ENCODE peak calls at places on chromosomes 11 and 22, in four cellular contexts. F is GM23248, P is A673, N is fibroblast of lung. T is an unnamed sample.
A peak's percentile ranks its signal among the peaks of the same experiment; 100 is the strongest.

GRCh38 chr22:45648320-45649070 is 23.1 kb upstream of the ATXN10 start:
- DNase-seq in N (no peak), P (no peak), F (no peak), T (no peak)

GRCh38 chr11:76234704-76235232 is 28.5 kb upstream of the WNT11 start:
- DNase-seq in F (peak; percentile 82), P (no peak), N (no peak), T (no peak)

GRCh38 chr11:44313701-44314489 is 4.0 kb upstream of the ALX4 start:
- DNase-seq in F (peak; percentile 35), N (no peak), P (peak; percentile 34), T (no peak)

GRCh38 chr11:103637250-103637649 is 399.2 kb upstream of the DDI1 start:
- DNase-seq in N (peak; percentile 75), P (no peak), F (peak; percentile 72), T (peak; percentile 69)

GRCh38 chr22:37749831-37750595 is 53.2 kb downstream of the TRIOBP start:
- DNase-seq in F (peak; percentile 86), P (no peak), N (peak; percentile 75), T (peak; percentile 61)

GRCh38 chr11:73294604-73295003 is 13.5 kb upstream of the ARHGEF17 start:
- DNase-seq in N (no peak), F (no peak), P (no peak), T (no peak)

GRCh38 chr11:94732617-94733292 is 35.4 kb upstream of the AMOTL1 start:
- DNase-seq in N (peak; percentile 79), F (peak; percentile 42), P (no peak), T (peak; percentile 75)

GRCh38 chr11:47714554-47715081 is 551 bp downstream of the AGBL2 start:
- DNase-seq in N (peak; percentile 10), F (peak; percentile 53), P (peak; percentile 52), T (no peak)

GRCh38 chr11:69563306-69563705 is 77.7 kb upstream of the CCND1 start:
- DNase-seq in P (no peak), N (no peak), F (no peak), T (no peak)

GRCh38 chr11:61959678-61960077 is 7.8 kb downstream of the FTH1 start:
- DNase-seq in P (no peak), F (no peak), N (no peak), T (no peak)

GRCh38 chr22:26321469-26321913 is 107.6 kb upstream of the ASPHD2 start:
- DNase-seq in F (peak; percentile 95), P (no peak), N (peak; percentile 87), T (peak; percentile 85)

GRCh38 chr11:114322934-114323333 is 26.7 kb downstream of the NNMT start:
- DNase-seq in P (no peak), F (peak; percentile 1), N (no peak), T (no peak)

GRCh38 chr11:2533642-2534115 is 88.9 kb downstream of the KCNQ1 start:
- DNase-seq in N (peak; percentile 93), P (peak; percentile 9), F (peak; percentile 92), T (peak; percentile 90)

GRCh38 chr11:117851091-117851490 is 25.4 kb downstream of the FXYD6 start:
- DNase-seq in P (peak; percentile 79), F (no peak), N (peak; percentile 18), T (no peak)

GRCh38 chr11:71946144-71946571 is 17.3 kb downstream of the RNF121 start:
- DNase-seq in P (no peak), N (peak; percentile 89), F (peak; percentile 73), T (peak; percentile 82)

GRCh38 chr11:102256251-102256650 is 61.0 kb upstream of the BIRC3 start:
- DNase-seq in P (no peak), N (peak; percentile 90), F (peak; percentile 80), T (peak; percentile 87)

GRCh38 chr11:12744831-12745502 is 70.7 kb downstream of the TEAD1 start:
- DNase-seq in F (no peak), N (no peak), P (no peak), T (no peak)

GRCh38 chr11:113197456-113197855 is 116.9 kb upstream of the TTC12 start:
- DNase-seq in F (no peak), P (no peak), N (no peak), T (no peak)

GRCh38 chr11:72600557-72600956 is 73.7 kb downstream of the PDE2A start:
- DNase-seq in F (no peak), P (no peak), N (no peak), T (no peak)

GRCh38 chr22:49371325-49372110 is 456.2 kb downstream of the BRD1 start:
- DNase-seq in F (no peak), N (no peak), P (no peak), T (no peak)

GRCh38 chr11:40293655-40294342 is 1165.7 kb downstream of the LRRC4C start:
- DNase-seq in F (peak; percentile 60), P (peak; percentile 99), N (peak; percentile 94), T (peak; percentile 93)

GRCh38 chr11:46808804-46809431 is 37.2 kb downstream of the CKAP5 start:
- DNase-seq in N (peak; percentile 8), P (peak; percentile 87), F (peak; percentile 43), T (no peak)

GRCh38 chr22:44351685-44352377 is 39.1 kb upstream of the SHISAL1 start:
- DNase-seq in F (peak; percentile 97), N (peak; percentile 94), P (peak; percentile 69), T (peak; percentile 93)

GRCh38 chr11:1479678-1480118 is 6.9 kb downstream of the MOB2 start:
- DNase-seq in N (no peak), P (no peak), F (no peak), T (no peak)

GRCh38 chr11:91170711-91171110 is 947.9 kb upstream of the CHORDC1 start:
- DNase-seq in P (no peak), F (no peak), N (no peak), T (no peak)

GRCh38 chr11:64444838-64445441 is 86.0 kb downstream of the RPS6KA4 start:
- DNase-seq in P (peak; percentile 68), N (peak; percentile 11), F (peak; percentile 38), T (peak; percentile 4)

GRCh38 chr11:96014234-96014633 is 90.3 kb upstream of the MTMR2 start:
- DNase-seq in N (peak; percentile 74), P (peak; percentile 57), F (peak; percentile 82), T (peak; percentile 68)

GRCh38 chr22:36252754-36253522 is at the start of gene APOL1:
- DNase-seq in N (no peak), F (peak; percentile 77), P (no peak), T (no peak)

GRCh38 chr11:47004595-47005033 is 68.1 kb downstream of the CSTPP1 start:
- DNase-seq in F (peak; percentile 98), P (peak; percentile 98), N (peak; percentile 98), T (peak; percentile 97)

GRCh38 chr11:2929880-2930704 is 872 bp upstream of the PHLDA2 start:
- DNase-seq in F (peak; percentile 71), P (peak; percentile 78), N (peak; percentile 53), T (no peak)

GRCh38 chr22:17884951-17885350 is 110.7 kb upstream of the BID start:
- DNase-seq in P (no peak), F (no peak), N (peak; percentile 17), T (no peak)

GRCh38 chr22:33563568-33563967 is 356.7 kb downstream of the LARGE1 start:
- DNase-seq in N (no peak), P (no peak), F (no peak), T (no peak)

GRCh38 chr11:45603930-45604682 is 61.3 kb downstream of the CHST1 start:
- DNase-seq in F (no peak), P (no peak), N (no peak), T (no peak)

GRCh38 chr11:1112351-1113191 is 37.9 kb downstream of the MUC2 start:
- DNase-seq in F (no peak), P (no peak), N (no peak), T (no peak)

GRCh38 chr11:58905141-58905715 is 34.1 kb upstream of the GLYATL1 start:
- DNase-seq in P (peak; percentile 49), N (peak; percentile 73), F (peak; percentile 82), T (peak; percentile 55)

GRCh38 chr11:95641506-95641905 is 148.1 kb downstream of the FAM76B start:
- DNase-seq in N (no peak), P (no peak), F (no peak), T (no peak)

GRCh38 chr11:111299111-111300026 is 1.0 kb downstream of the POU2AF3 start:
- DNase-seq in N (peak; percentile 46), P (peak; percentile 59), F (peak; percentile 71), T (peak; percentile 27)
- TF ChIP-seq EZH2 in N (peak; percentile 51), P (no peak), F (no peak), T (peak; percentile 58)

GRCh38 chr11:129720994-129721393 is 94.7 kb upstream of the TMEM45B start:
- DNase-seq in P (no peak), F (no peak), N (no peak), T (no peak)
- H3K4me1 ChIP-seq in P (no peaks in the 10 kb centered on the region), F (no peaks in the 10 kb centered on the region), N (no peaks in the 10 kb centered on the region), T (no peaks in the 10 kb centered on the region)

GRCh38 chr11:31823372-31824371 is 12.6 kb upstream of the PAX6 start:
- DNase-seq in P (no peak), F (no peak), N (no peak), T (no peak)

GRCh38 chr11:31824791-31825452 is 13.8 kb upstream of the PAX6 start:
- DNase-seq in N (no peak), F (no peak), P (no peak), T (peak; percentile 2)

GRCh38 chr11:31826530-31827438 is 15.7 kb upstream of the PAX6 start:
- DNase-seq in F (no peak), P (no peak), N (peak; percentile 13), T (no peak)

GRCh38 chr11:31827458-31828206 is 16.5 kb upstream of the PAX6 start:
- DNase-seq in F (no peak), N (peak; percentile 32), P (no peak), T (peak; percentile 14)

DNA sequence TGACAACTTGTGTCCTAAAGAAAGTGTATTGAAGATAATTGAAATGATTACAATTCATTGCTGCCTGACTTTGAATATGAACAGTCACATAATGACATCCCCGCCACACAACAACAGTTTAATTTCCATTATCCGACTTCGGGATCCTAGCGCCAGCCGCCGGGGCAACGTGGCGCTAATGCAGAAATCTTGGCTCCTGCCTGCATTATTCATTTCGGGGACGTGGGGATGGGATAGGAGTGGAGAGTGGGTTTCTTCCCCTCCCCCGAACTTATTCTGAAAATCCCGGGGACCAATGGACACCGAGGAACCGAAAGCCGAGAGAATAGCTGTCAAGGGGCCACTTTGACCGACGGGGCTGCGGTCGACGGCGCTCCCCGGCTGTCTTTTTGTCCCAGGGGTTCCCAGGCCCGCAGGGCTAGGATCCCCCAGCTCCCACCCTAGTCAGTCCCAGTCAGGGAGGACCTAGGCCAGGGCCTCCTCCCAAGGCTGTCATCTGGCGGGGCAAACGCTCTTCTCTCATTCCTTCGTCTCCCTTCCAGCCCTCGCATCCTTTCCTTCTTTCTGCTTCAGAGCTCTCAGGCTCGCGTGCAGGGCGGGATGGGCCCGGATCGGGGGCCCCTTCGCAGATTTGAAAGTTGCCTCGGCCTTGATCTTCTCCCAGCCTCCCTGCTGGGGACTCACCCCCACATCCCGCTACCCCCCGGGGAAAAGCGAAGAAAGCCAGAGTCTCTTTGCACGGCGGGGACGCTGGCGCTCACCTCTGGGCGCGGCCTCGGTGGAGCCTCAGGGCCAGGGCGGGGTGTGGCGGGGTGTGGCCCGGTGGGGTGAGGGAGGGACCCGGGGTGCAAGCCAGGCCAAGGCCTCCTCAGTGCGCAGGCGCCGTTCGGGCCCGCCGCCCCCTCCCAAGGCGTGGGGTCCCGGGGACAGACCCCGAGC is 14.6 kb upstream of the PAX6 start:
- DNase-seq in P (peak; percentile 56), F (no peak), N (no peak), T (no peak)
- H3K4me3 ChIP-seq in P (peak overlapping the region; percentile 1), F (no peak overlapping the region), N (no peak overlapping the region), T (no peak overlapping the region)

GRCh38 chr22:19150482-19151328 is 613 bp upstream of the GSC2 start:
- DNase-seq in F (no peak), P (no peak), N (no peak), T (no peak)

GRCh38 chr22:19147193-19147780 is 2.8 kb downstream of the GSC2 start:
- DNase-seq in N (no peak), F (no peak), P (no peak), T (no peak)

GRCh38 chr22:19148417-19149046 is 1.6 kb downstream of the GSC2 start:
- DNase-seq in N (no peak), P (no peak), F (no peak), T (no peak)

GRCh38 chr22:19149962-19150361 is at the start of gene GSC2:
- DNase-seq in F (no peak), N (no peak), P (no peak), T (no peak)

GRCh38 chr22:19149047-19149883 is 827 bp downstream of the GSC2 start:
- DNase-seq in N (peak; percentile 12), P (no peak), F (peak; percentile 31), T (no peak)
- TF ChIP-seq EZH2 in N (peak; percentile 83), P (peak; percentile 99), F (peak; percentile 82), T (peak; percentile 98)

T was measured in astrocyte.